ENCODE peak calls at places on chromosome 4, in nine cellular contexts. H, I, N, P, E, R, Q, O and L are unnamed samples.

GRCh38 chr4:80926446-80926845 is 104.1 kb upstream of the BMP3 start:
- DNase-seq in H (no peak), I (no peak), N (no peak), P (no peak), E (no peak), R (no peak), Q (no peak), O (no peak), L (no peak)

GRCh38 chr4:176123710-176124407 is 58.2 kb downstream of the WDR17 start:
- DNase-seq in H (no peak), I (peak), N (no peak), P (peak), E (no peak), R (peak), Q (no peak), O (no peak), L (peak)

GRCh38 chr4:105965183-105965800 is 70.0 kb downstream of the NPNT start:
- DNase-seq in H (no peak), I (no peak), N (no peak), P (no peak), E (no peak), R (no peak), Q (no peak), O (no peak), L (no peak)

GRCh38 chr4:169024762-169025161 is 14.7 kb upstream of the CBR4 start:
- DNase-seq in H (peak), I (peak), N (no peak), P (peak), E (peak), R (no peak), Q (peak), O (peak), L (peak)

GRCh38 chr4:121551271-121551670 is 145.5 kb downstream of the ANXA5 start:
- DNase-seq in H (no peak), I (no peak), N (no peak), P (no peak), E (no peak), R (no peak), Q (no peak), O (no peak), L (no peak)

GRCh38 chr4:99154658-99155342 is 10.7 kb upstream of the ADH4 start:
- DNase-seq in H (no peak), I (no peak), N (no peak), P (no peak), E (no peak), R (no peak), Q (no peak), O (no peak), L (no peak)

GRCh38 chr4:73691759-73692158 is 48.6 kb upstream of the CXCL8 start:
- DNase-seq in H (no peak), I (no peak), N (no peak), P (no peak), E (no peak), R (no peak), Q (no peak), O (no peak), L (no peak)

GRCh38 chr4:21514022-21514421 is 434.6 kb downstream of the KCNIP4 start:
- DNase-seq in H (no peak), I (no peak), N (no peak), P (no peak), E (no peak), R (no peak), Q (no peak), O (no peak), L (no peak)

GRCh38 chr4:56261027-56261426 is 126.3 kb downstream of the AASDH start:
- DNase-seq in H (no peak), I (no peak), N (no peak), P (no peak), E (no peak), R (no peak), Q (no peak), O (no peak), L (no peak)

GRCh38 chr4:22500128-22500611 is 15.7 kb downstream of the ADGRA3 start:
- DNase-seq in H (no peak), I (peak), N (no peak), P (no peak), E (peak), R (no peak), Q (peak), O (no peak), L (peak)

GRCh38 chr4:27692098-27692679 is 831.5 kb downstream of the STIM2 start:
- DNase-seq in H (no peak), I (peak), N (no peak), P (no peak), E (peak), R (peak), Q (no peak), O (no peak), L (no peak)

GRCh38 chr4:104966349-104967033 is 180.2 kb upstream of the TET2 start:
- DNase-seq in H (no peak), I (peak), N (no peak), P (no peak), E (no peak), R (no peak), Q (peak), O (peak), L (no peak)

GRCh38 chr4:165493359-165493758 is 114.6 kb downstream of the CPE start:
- DNase-seq in H (peak), I (peak), N (peak), P (no peak), E (no peak), R (peak), Q (no peak), O (peak), L (no peak)

GRCh38 chr4:76823516-76823915 is 74.4 kb downstream of the SOWAHB start:
- DNase-seq in H (no peak), I (no peak), N (no peak), P (no peak), E (no peak), R (no peak), Q (no peak), O (no peak), L (no peak)

GRCh38 chr4:88033309-88033708 is 25.9 kb downstream of the PKD2 start:
- DNase-seq in H (peak), I (peak), N (no peak), P (peak), E (peak), R (no peak), Q (peak), O (peak), L (peak)

GRCh38 chr4:121070696-121071639 is 1.4 kb downstream of the NDNF start:
- DNase-seq in H (peak), I (peak), N (peak), P (no peak), E (no peak), R (peak), Q (no peak), O (no peak), L (no peak)

GRCh38 chr4:104860227-104861123 is 286.2 kb upstream of the TET2 start:
- DNase-seq in H (peak), I (peak), N (peak), P (peak), E (peak), R (peak), Q (peak), O (peak), L (peak)

GRCh38 chr4:185874516-185875230 is 62.7 kb upstream of the SORBS2 start:
- DNase-seq in H (peak), I (no peak), N (no peak), P (no peak), E (no peak), R (no peak), Q (no peak), O (no peak), L (no peak)

GRCh38 chr4:2933566-2934076 is 29.6 kb downstream of the NOP14 start:
- DNase-seq in H (no peak), I (no peak), N (no peak), P (no peak), E (no peak), R (peak), Q (no peak), O (no peak), L (no peak)